ENCODE peak calls at places on chromosomes 16 and 17, in four cellular contexts. X is PC-3, A is HCT116, L is neural progenitor cell. Q is an unnamed sample.

GRCh38 chr16:73122604-73123386 is 74.9 kb upstream of the ZFHX3 start:
- DNase-seq in L (no peak), A (no peak), X (no peak), Q (no peak)

GRCh38 chr16:69905171-69905555 is 46.0 kb upstream of the CLEC18A start:
- DNase-seq in A (no peak), X (no peak), L (no peak), Q (no peak)

GRCh38 chr17:2377659-2378058 is 23.2 kb downstream of the MNT start:
- DNase-seq in L (no peak), X (no peak), A (no peak), Q (no peak)

GRCh38 chr16:85036398-85037049 is 8.9 kb downstream of the KIAA0513 start:
- DNase-seq in X (no peak), L (no peak), A (no peak), Q (no peak)

GRCh38 chr17:42521666-42522262 is 14.3 kb upstream of the NAGLU start:
- DNase-seq in L (no peak), A (no peak), X (no peak), Q (no peak)

GRCh38 chr16:73020409-73020884 is 27.5 kb downstream of the ZFHX3 start:
- DNase-seq in L (no peak), A (peak; percentile 72), X (peak; percentile 94), Q (no peak)

GRCh38 chr17:75404739-75405364 is 626 bp downstream of the GRB2 start:
- DNase-seq in A (no peak), X (peak; percentile 43), L (peak; percentile 68), Q (peak; percentile 55)

GRCh38 chr16:81646561-81646960 is 132.5 kb upstream of the PLCG2 start:
- DNase-seq in A (no peak), L (no peak), X (peak; percentile 63), Q (no peak)

GRCh38 chr17:48002920-48003685 is 32.2 kb downstream of the CDK5RAP3 start:
- DNase-seq in A (no peak), X (no peak), L (peak; percentile 79), Q (no peak)

GRCh38 chr17:7586673-7587419 is 3.0 kb downstream of the SOX15 start:
- DNase-seq in X (peak; percentile 19), L (no peak), A (peak; percentile 58), Q (no peak)

GRCh38 chr17:35257080-35257701 is 14.3 kb downstream of the SLFN5 start:
- DNase-seq in A (peak; percentile 59), L (no peak), X (peak; percentile 90), Q (no peak)

GRCh38 chr17:18332909-18333489 is 17.9 kb downstream of the SMCR8 start:
- DNase-seq in A (no peak), X (no peak), L (no peak), Q (peak; percentile 37)

GRCh38 chr16:19502395-19503131 is 19.3 kb downstream of the GDE1 start:
- DNase-seq in X (peak; percentile 74), A (peak; percentile 73), L (peak; percentile 85), Q (peak; percentile 64)

GRCh38 chr17:59763861-59764260 is 56.4 kb downstream of the VMP1 start:
- DNase-seq in A (no peak), X (no peak), L (no peak), Q (no peak)

GRCh38 chr17:69711504-69711903 is 297.0 kb downstream of the MAP2K6 start:
- DNase-seq in X (no peak), L (no peak), A (no peak), Q (no peak)

GRCh38 chr17:47649972-47650524 is 329 bp downstream of the KPNB1 start:
- DNase-seq in L (peak; percentile 79), A (no peak), X (no peak), Q (peak; percentile 61)

DNA sequence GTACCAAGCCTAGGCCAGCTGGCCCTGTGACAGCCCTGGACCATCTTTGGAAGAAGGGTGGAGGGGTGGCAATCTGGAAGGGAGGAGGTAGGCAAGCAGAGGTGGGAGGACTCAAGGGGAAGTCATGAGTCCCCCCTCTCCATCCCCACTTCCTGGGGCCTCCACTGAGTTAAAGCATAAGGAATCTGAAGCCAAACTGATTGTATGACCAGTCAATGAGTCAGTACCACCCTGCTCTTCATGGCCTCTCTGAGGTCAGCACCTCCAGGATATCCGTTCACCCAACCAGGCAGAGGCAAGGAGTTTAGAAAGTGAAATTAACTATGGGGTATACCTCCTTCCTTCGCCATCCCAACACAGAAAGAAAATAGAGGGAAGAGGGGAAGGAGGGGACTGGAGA is 272.7 kb downstream of the SOX9 start:
- DNase-seq in X (peak; percentile 95), A (peak; percentile 81), L (no peak), Q (no peak)
- H3K4me1 ChIP-seq in X (peaks cover 91% of the 10 kb centered on the region), A (peaks cover 69% of the 10 kb centered on the region), L (peaks cover 3% of the 10 kb centered on the region), Q (peaks cover 36% of the 10 kb centered on the region)

DNA sequence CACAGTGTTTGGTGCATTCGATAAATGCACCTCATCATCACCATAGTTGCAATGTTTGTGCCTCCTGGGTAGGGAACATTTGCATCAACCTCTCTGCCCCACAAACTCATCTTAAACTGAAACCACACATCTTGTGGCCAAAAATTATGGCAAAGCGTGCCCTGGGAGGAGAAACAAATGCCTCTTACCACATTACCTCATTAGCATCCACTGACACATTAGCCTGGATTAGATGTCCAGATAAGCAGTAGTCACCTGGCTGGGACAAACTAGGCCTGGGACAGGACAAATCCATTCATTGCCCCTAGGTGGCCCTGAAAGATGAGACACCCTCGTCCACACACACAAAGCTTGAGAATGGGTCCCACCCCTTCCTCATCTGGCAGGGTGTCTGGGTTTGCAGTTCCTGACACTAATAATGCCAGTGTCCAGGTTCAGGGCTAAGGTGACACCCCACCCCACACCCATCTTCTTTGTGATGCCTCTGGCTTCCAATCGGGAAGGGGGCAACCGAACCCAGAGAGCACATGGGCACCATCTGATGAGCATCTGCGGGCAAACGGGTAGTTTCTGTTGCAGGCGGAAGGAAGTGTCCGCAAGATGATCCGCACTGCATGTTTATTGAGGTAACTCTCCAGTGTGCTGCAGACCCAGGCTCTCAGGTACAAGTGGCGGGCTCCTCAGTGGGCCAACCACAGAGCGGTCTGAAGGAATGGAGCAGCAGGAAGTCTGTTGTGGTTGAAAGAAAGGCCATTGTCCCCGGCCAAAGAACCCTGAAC is 8.6 kb downstream of the XYLT1 start:
- DNase-seq in L (peak; percentile 56), A (no peak), X (no peak), Q (peak; percentile 94)
- H2AFZ ChIP-seq in L (no peak overlapping the region), A (no peak overlapping the region), X (no peak overlapping the region), Q (peak overlapping the region; percentile 4)

GRCh38 chr17:49294126-49294525 is 63.5 kb upstream of the PHOSPHO1 start:
- DNase-seq in X (no peak), L (no peak), A (no peak), Q (no peak)
- TF ChIP-seq EZH2phosphoT487 in X (no peak), L (no peak), A (no peak), Q (no peak)

GRCh38 chr16:89401205-89401604 is 89.2 kb downstream of the ANKRD11 start:
- DNase-seq in X (no peak), L (no peak), A (no peak), Q (no peak)
- H3K4me1 ChIP-seq in X (no peaks in the 10 kb centered on the region), L (peaks cover 31% of the 10 kb centered on the region), A (no peaks in the 10 kb centered on the region), Q (no peaks in the 10 kb centered on the region)

DNA sequence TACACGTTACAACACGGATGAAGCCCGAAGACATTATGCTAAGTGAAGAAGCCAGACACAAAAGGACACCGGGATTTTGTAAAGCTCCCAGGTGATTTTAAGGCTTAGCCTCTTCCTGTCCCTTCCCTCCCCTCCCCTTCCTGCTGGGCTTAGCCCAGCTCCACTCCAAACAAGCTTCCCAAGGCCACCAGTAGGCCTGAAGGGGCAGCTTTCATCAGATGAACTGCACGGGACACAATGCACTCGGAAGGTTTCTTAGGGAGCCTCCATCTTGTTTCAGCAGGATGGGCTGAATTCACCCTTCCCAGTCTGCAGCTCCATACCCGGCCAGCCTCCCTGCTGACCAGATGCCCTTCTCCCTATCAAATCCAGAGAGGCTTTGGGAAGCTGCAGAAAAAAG is 10.4 kb downstream of the MEFV start:
- DNase-seq in A (no peak), X (no peak), L (no peak), Q (no peak)
- H2AFZ ChIP-seq in A (no peak overlapping the region), X (no peak overlapping the region), L (no peak overlapping the region), Q (no peak overlapping the region)

GRCh38 chr16:22624759-22625533 is 114.3 kb downstream of the NPIPB5 start:
- DNase-seq in A (no peak), L (no peak), X (no peak), Q (no peak)

GRCh38 chr16:22621571-22622148 is 111.0 kb downstream of the NPIPB5 start:
- DNase-seq in X (no peak), L (no peak), A (no peak), Q (no peak)

GRCh38 chr16:22622703-22623102 is 112.0 kb downstream of the NPIPB5 start:
- DNase-seq in X (no peak), L (no peak), A (no peak), Q (no peak)

GRCh38 chr16:22624038-22624656 is 113.5 kb downstream of the NPIPB5 start:
- DNase-seq in A (no peak), L (no peak), X (no peak), Q (no peak)

GRCh38 chr16:22623351-22623781 is 112.7 kb downstream of the NPIPB5 start:
- DNase-seq in L (no peak), X (no peak), A (no peak), Q (no peak)
- TF ChIP-seq EZH2phosphoT487 in L (no peak), X (no peak), A (no peak), Q (no peak)

GRCh38 chr16:68083861-68084503 is 1.2 kb upstream of the NFATC3 start:
- DNase-seq in X (no peak), L (peak; percentile 64), A (no peak), Q (no peak)
- H3K4me1 ChIP-seq in X (peaks cover 9% of the 10 kb centered on the region), L (peaks cover 21% of the 10 kb centered on the region), A (peaks cover 7% of the 10 kb centered on the region), Q (peaks cover 16% of the 10 kb centered on the region)

GRCh38 chr17:83183951-83184506 is 104.6 kb downstream of the METRNL start:
- DNase-seq in X (no peak), A (no peak), L (no peak), Q (no peak)
- H2AFZ ChIP-seq in X (no peak overlapping the region), A (no peak overlapping the region), L (no peak overlapping the region), Q (no peak overlapping the region)

DNA sequence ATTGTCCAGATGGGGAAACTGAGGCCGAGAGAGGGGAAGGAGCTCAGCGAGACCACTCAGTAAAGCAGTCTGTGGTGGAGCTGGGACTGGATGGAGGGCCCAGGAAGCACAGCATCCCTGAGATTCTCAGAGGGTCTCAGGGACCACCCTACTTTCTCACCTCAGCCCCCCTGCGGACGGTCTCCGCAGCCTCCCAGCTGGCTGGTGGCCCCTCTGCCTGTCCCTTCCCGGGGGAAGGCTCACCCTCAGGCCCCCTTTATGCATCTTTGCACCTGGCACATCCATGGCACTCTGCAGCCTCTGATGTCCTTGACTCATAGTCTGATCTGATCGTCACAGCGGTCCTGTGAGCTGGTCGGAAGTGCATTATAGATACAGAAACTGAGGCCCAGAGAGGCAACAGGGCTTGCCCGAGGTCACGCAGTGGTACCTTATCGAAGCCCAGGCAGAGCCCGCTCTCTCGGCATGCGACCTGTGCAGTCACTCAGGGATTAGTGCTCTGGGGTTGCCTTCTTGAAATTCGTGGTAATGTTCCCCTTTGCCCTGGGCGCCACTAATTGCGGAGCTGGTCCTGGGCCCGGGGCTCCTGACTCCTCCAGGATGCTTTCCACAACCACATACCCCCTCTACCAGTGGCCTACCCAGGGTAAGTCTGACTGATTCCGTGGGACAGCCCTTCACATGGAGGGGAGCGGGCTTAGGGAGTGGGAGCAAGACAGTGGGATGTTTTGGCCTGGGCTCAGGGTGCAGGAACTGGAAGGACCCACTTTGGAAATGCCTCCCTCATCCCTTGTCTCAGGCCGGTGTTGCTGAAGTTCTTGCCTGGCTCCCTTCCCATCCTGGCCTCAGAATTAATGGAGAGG is 24.4 kb downstream of the RAB11FIP4 start:
- DNase-seq in A (no peak), L (no peak), X (no peak), Q (no peak)
- TF ChIP-seq EZH2phosphoT487 in A (no peak), L (no peak), X (no peak), Q (no peak)

Q was measured in MM.1S.